ENCODE peak calls at places on chromosomes 4 and X, in seven cellular contexts. R is A549, M is astrocyte of the spinal cord, G is left ventricle myocardium inferior, Y is upper lobe of left lung, L is fibroblast of mammary gland, Q is kidney epithelial cell. J is an unnamed sample.

GRCh38 chr4:176191974-176192373 is 3.4 kb downstream of the SPATA4 start:
- DNase-seq in L (peak), Y (no peak), M (peak), Q (no peak), G (no peak), R (peak), J (no peak)

GRCh38 chrX:108090474-108091265 is 672 bp downstream of the PSMD10 start:
- DNase-seq in G (no peak), R (peak), Y (no peak), L (peak), Q (no peak), M (peak), J (no peak)

GRCh38 chr4:66853845-66854244 is 691.5 kb downstream of the CENPC start:
- DNase-seq in Q (no peak), M (no peak), G (no peak), R (no peak), L (no peak), Y (no peak), J (no peak)

GRCh38 chrX:17414839-17415238 is 39.8 kb downstream of the NHS start:
- DNase-seq in M (no peak), R (no peak), Q (no peak), L (no peak), G (peak), Y (no peak), J (no peak)

GRCh38 chrX:38987135-38987780 is 186.0 kb downstream of the MID1IP1 start:
- DNase-seq in R (no peak), Q (no peak), G (no peak), Y (no peak), M (no peak), L (peak), J (no peak)

GRCh38 chr4:166622425-166622977 is 611.8 kb downstream of the SPOCK3 start:
- DNase-seq in L (no peak), M (no peak), Q (no peak), Y (no peak), G (no peak), R (no peak), J (peak)

GRCh38 chr4:152079543-152080293 is 318.9 kb upstream of the GATB start:
- DNase-seq in G (no peak), Y (no peak), M (no peak), L (no peak), R (no peak), Q (no peak), J (no peak)

GRCh38 chr4:146032234-146032860 is 93.7 kb upstream of the ZNF827 start:
- DNase-seq in Q (no peak), R (no peak), M (no peak), L (no peak), Y (no peak), G (no peak), J (no peak)

GRCh38 chr4:1050486-1051213 is 39.2 kb downstream of the FGFRL1 start:
- DNase-seq in R (no peak), Y (no peak), L (no peak), G (peak), M (no peak), Q (no peak), J (no peak)

GRCh38 chr4:99136329-99136728 is 7.8 kb downstream of the ADH4 start:
- DNase-seq in R (no peak), Q (no peak), Y (no peak), G (no peak), M (no peak), L (no peak), J (no peak)
- H3K4me3 ChIP-seq in R (no peak), Q (no peak), Y (no peak), G (no peak), M (no peak), L (no peak), J (no peak)

DNA sequence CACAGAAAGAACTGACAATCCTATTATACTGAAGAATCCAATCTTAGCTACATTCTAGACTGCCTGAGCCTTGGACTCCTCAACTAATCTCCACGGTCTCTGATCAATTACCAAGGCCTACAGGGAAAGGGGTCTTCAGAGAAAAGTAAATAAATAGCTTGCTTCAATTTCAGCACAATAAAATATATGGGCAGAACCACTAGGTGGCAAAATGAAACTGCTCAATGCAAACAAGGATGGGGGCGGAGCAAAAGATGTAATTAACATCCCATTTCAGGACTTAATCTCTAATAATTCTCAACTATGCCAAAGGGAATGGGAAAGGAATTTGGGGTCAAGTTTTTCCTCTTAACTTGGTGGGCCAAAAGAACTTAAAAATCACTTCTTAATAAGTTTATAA is 78.4 kb upstream of the MAP3K15 start:
- DNase-seq in R (peak), L (peak), G (no peak), M (peak), Q (peak), Y (no peak), J (peak)
- TF ChIP-seq CTCF in R (peak), L (peak), G (peak), M (peak), Q (peak), Y (peak), J (peak)

GRCh38 chrX:72238183-72238582 is 644 bp downstream of the ERCC6L start:
- DNase-seq in G (no peak), M (no peak), L (no peak), R (no peak), Y (no peak), Q (no peak), J (no peak)
- H3K4me3 ChIP-seq in G (no peak), M (peak), L (peak), R (peak), Y (peak), Q (peak), J (peak)

DNA sequence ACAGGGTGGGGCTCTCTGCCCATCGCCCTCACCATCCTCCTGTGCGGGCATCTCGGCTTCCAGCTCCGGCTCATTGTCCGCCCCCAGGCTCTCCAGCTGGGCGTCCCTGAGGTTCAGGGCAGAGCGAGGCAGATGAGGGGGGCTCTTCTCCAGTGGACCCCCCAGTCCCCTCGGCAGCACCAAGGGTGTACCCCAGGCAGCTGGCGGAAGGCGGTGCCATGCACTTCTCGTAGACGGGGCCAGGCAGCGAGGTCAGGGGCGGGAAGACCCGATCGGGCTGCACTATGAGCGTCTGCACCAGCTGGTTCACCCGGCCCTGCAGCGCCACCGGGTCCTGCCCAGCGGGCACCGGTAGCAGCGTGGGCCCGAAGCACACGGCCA is 5.5 kb downstream of the AVPR2 start:
- DNase-seq in R (no peak), L (no peak), M (no peak), Q (no peak), Y (no peak), G (no peak), J (no peak)
- TF ChIP-seq CTCF in R (no peak), L (no peak), M (no peak), Q (no peak), Y (no peak), G (no peak), J (no peak)

GRCh38 chr4:52856802-52857201 is 5.3 kb upstream of the RASL11B start:
- DNase-seq in G (no peak), R (no peak), Q (no peak), L (no peak), M (no peak), Y (no peak), J (no peak)

GRCh38 chr4:52852041-52852440 is 10.1 kb upstream of the RASL11B start:
- DNase-seq in Q (no peak), M (no peak), L (peak), R (no peak), Y (no peak), G (no peak), J (no peak)

GRCh38 chr4:52852696-52853095 is 9.4 kb upstream of the RASL11B start:
- DNase-seq in M (no peak), Q (no peak), L (no peak), R (no peak), G (no peak), Y (no peak), J (no peak)

GRCh38 chr4:52850406-52851119 is 11.6 kb upstream of the RASL11B start:
- DNase-seq in Y (no peak), G (no peak), M (no peak), R (no peak), Q (no peak), L (no peak), J (no peak)

GRCh38 chr4:52853351-52853750 is 8.8 kb upstream of the RASL11B start:
- DNase-seq in L (peak), Q (no peak), Y (no peak), R (no peak), M (no peak), G (no peak), J (no peak)
- H3K4me3 ChIP-seq in L (no peak), Q (no peak), Y (no peak), R (no peak), M (no peak), G (no peak), J (no peak)